ENCODE peak calls at places on chromosomes 1 and 21, in seven cellular contexts. One of them, this sample, is unnamed.

GRCh38 chr1:117540532-117540931 is 65.3 kb upstream of the TENT5C start:
- DNase-seq in gastrocnemius medialis: no peak
- DNase-seq in sigmoid colon: no peak
- DNase-seq in bronchial epithelial cell: no peak
- DNase-seq in thoracic aorta: no peak
- DNase-seq in psoas muscle: no peak
- DNase-seq in body of pancreas: no peak
- DNase-seq in this sample: no peak

GRCh38 chr1:63323866-63324778 is 1.8 kb downstream of the FOXD3 start:
- DNase-seq in bronchial epithelial cell: no peak
- DNase-seq in thoracic aorta: no peak
- DNase-seq in gastrocnemius medialis: no peak
- DNase-seq in psoas muscle: no peak
- DNase-seq in body of pancreas: no peak
- DNase-seq in sigmoid colon: no peak
- DNase-seq in this sample: no peak

GRCh38 chr1:6962390-6962955 is 177.2 kb downstream of the CAMTA1 start:
- DNase-seq in gastrocnemius medialis: no peak
- DNase-seq in body of pancreas: peak; percentile 22
- DNase-seq in bronchial epithelial cell: peak; percentile 50
- DNase-seq in psoas muscle: peak; percentile 49
- DNase-seq in sigmoid colon: peak; percentile 69
- DNase-seq in thoracic aorta: no peak
- DNase-seq in this sample: peak; percentile 48

GRCh38 chr1:65514083-65514482 is 93.6 kb downstream of the LEPR start:
- DNase-seq in body of pancreas: peak; percentile 4
- DNase-seq in bronchial epithelial cell: peak; percentile 71
- DNase-seq in sigmoid colon: no peak
- DNase-seq in thoracic aorta: no peak
- DNase-seq in psoas muscle: no peak
- DNase-seq in gastrocnemius medialis: peak; percentile 38
- DNase-seq in this sample: no peak

GRCh38 chr1:51070011-51070410 is 32.0 kb upstream of the C1orf185 start:
- DNase-seq in body of pancreas: no peak
- DNase-seq in thoracic aorta: no peak
- DNase-seq in gastrocnemius medialis: no peak
- DNase-seq in sigmoid colon: no peak
- DNase-seq in bronchial epithelial cell: no peak
- DNase-seq in psoas muscle: no peak
- DNase-seq in this sample: no peak

GRCh38 chr1:159933347-159933746 is 8.0 kb upstream of the TAGLN2 start:
- DNase-seq in psoas muscle: no peak
- DNase-seq in gastrocnemius medialis: no peak
- DNase-seq in bronchial epithelial cell: peak; percentile 88
- DNase-seq in body of pancreas: no peak
- DNase-seq in thoracic aorta: no peak
- DNase-seq in sigmoid colon: no peak
- DNase-seq in this sample: no peak

GRCh38 chr1:150548324-150548631 is 930 bp upstream of the ADAMTSL4 start:
- DNase-seq in body of pancreas: no peak
- DNase-seq in gastrocnemius medialis: no peak
- DNase-seq in thoracic aorta: no peak
- DNase-seq in psoas muscle: no peak
- DNase-seq in bronchial epithelial cell: no peak
- DNase-seq in sigmoid colon: no peak
- DNase-seq in this sample: no peak

GRCh38 chr1:165452336-165453130 is 7.6 kb upstream of the RXRG start:
- DNase-seq in thoracic aorta: no peak
- DNase-seq in body of pancreas: no peak
- DNase-seq in gastrocnemius medialis: no peak
- DNase-seq in bronchial epithelial cell: no peak
- DNase-seq in sigmoid colon: no peak
- DNase-seq in psoas muscle: no peak
- DNase-seq in this sample: no peak

GRCh38 chr1:42675467-42675866 is 6.8 kb upstream of the YBX1 start:
- DNase-seq in bronchial epithelial cell: peak; percentile 26
- DNase-seq in psoas muscle: no peak
- DNase-seq in gastrocnemius medialis: no peak
- DNase-seq in sigmoid colon: no peak
- DNase-seq in thoracic aorta: no peak
- DNase-seq in body of pancreas: no peak
- DNase-seq in this sample: no peak

GRCh38 chr1:168372857-168373520 is 92.3 kb downstream of the TBX19 start:
- DNase-seq in gastrocnemius medialis: no peak
- DNase-seq in psoas muscle: no peak
- DNase-seq in bronchial epithelial cell: no peak
- DNase-seq in body of pancreas: no peak
- DNase-seq in thoracic aorta: no peak
- DNase-seq in sigmoid colon: no peak
- DNase-seq in this sample: no peak

GRCh38 chr1:151756291-151756690 is 7.0 kb downstream of the MRPL9 start:
- DNase-seq in thoracic aorta: no peak
- DNase-seq in body of pancreas: no peak
- DNase-seq in bronchial epithelial cell: peak; percentile 65
- DNase-seq in psoas muscle: no peak
- DNase-seq in gastrocnemius medialis: no peak
- DNase-seq in sigmoid colon: no peak
- DNase-seq in this sample: no peak

GRCh38 chr1:240401721-240402120 is 210.2 kb downstream of the GREM2 start:
- DNase-seq in gastrocnemius medialis: no peak
- DNase-seq in psoas muscle: no peak
- DNase-seq in bronchial epithelial cell: peak; percentile 10
- DNase-seq in sigmoid colon: no peak
- DNase-seq in thoracic aorta: no peak
- DNase-seq in body of pancreas: no peak
- DNase-seq in this sample: no peak

GRCh38 chr1:158003409-158003805 is 10.0 kb downstream of the KIRREL1 start:
- DNase-seq in psoas muscle: no peak
- DNase-seq in thoracic aorta: no peak
- DNase-seq in gastrocnemius medialis: no peak
- DNase-seq in sigmoid colon: no peak
- DNase-seq in bronchial epithelial cell: no peak
- DNase-seq in body of pancreas: no peak
- DNase-seq in this sample: no peak

GRCh38 chr1:223140551-223140950 is 2.5 kb downstream of the TLR5 start:
- DNase-seq in psoas muscle: no peak
- DNase-seq in bronchial epithelial cell: no peak
- DNase-seq in sigmoid colon: peak; percentile 39
- DNase-seq in gastrocnemius medialis: no peak
- DNase-seq in body of pancreas: no peak
- DNase-seq in thoracic aorta: no peak
- DNase-seq in this sample: no peak

GRCh38 chr1:202159534-202160371 is 649 bp downstream of the PTPN7 start:
- DNase-seq in thoracic aorta: no peak
- DNase-seq in body of pancreas: no peak
- DNase-seq in psoas muscle: no peak
- DNase-seq in bronchial epithelial cell: no peak
- DNase-seq in sigmoid colon: no peak
- DNase-seq in gastrocnemius medialis: no peak
- DNase-seq in this sample: no peak

GRCh38 chr1:66947267-66947666 is 22.5 kb downstream of the MIER1 start:
- DNase-seq in sigmoid colon: no peak
- DNase-seq in gastrocnemius medialis: no peak
- DNase-seq in bronchial epithelial cell: no peak
- DNase-seq in thoracic aorta: no peak
- DNase-seq in psoas muscle: no peak
- DNase-seq in body of pancreas: no peak
- DNase-seq in this sample: no peak

GRCh38 chr1:19560480-19560879 is 75.1 kb upstream of the CAPZB start:
- DNase-seq in sigmoid colon: no peak
- DNase-seq in thoracic aorta: no peak
- DNase-seq in psoas muscle: no peak
- DNase-seq in body of pancreas: no peak
- DNase-seq in gastrocnemius medialis: no peak
- DNase-seq in bronchial epithelial cell: no peak
- DNase-seq in this sample: no peak

GRCh38 chr1:210123924-210124589 is 108.5 kb upstream of the SERTAD4 start:
- DNase-seq in gastrocnemius medialis: no peak
- DNase-seq in sigmoid colon: no peak
- DNase-seq in thoracic aorta: no peak
- DNase-seq in bronchial epithelial cell: peak; percentile 84
- DNase-seq in psoas muscle: no peak
- DNase-seq in body of pancreas: no peak
- DNase-seq in this sample: no peak

GRCh38 chr1:219810451-219810850 is 117.9 kb downstream of the SLC30A10 start:
- DNase-seq in sigmoid colon: no peak
- DNase-seq in bronchial epithelial cell: no peak
- DNase-seq in body of pancreas: no peak
- DNase-seq in thoracic aorta: no peak
- DNase-seq in psoas muscle: no peak
- DNase-seq in gastrocnemius medialis: no peak
- DNase-seq in this sample: no peak

GRCh38 chr1:118028267-118028666 is 98.7 kb downstream of the WDR3 start:
- DNase-seq in psoas muscle: no peak
- DNase-seq in body of pancreas: no peak
- DNase-seq in gastrocnemius medialis: no peak
- DNase-seq in thoracic aorta: no peak
- DNase-seq in sigmoid colon: no peak
- DNase-seq in bronchial epithelial cell: peak; percentile 67
- DNase-seq in this sample: no peak

GRCh38 chr1:171623651-171624331 is 1.7 kb downstream of the MYOCOS start:
- DNase-seq in psoas muscle: no peak
- DNase-seq in sigmoid colon: no peak
- DNase-seq in bronchial epithelial cell: no peak
- DNase-seq in thoracic aorta: no peak
- DNase-seq in gastrocnemius medialis: no peak
- DNase-seq in body of pancreas: no peak
- DNase-seq in this sample: no peak

GRCh38 chr1:229150518-229150917 is 120.4 kb upstream of the RAB4A start:
- DNase-seq in psoas muscle: no peak
- DNase-seq in bronchial epithelial cell: no peak
- DNase-seq in thoracic aorta: no peak
- DNase-seq in body of pancreas: no peak
- DNase-seq in sigmoid colon: no peak
- DNase-seq in gastrocnemius medialis: no peak
- DNase-seq in this sample: no peak

GRCh38 chr1:205961970-205962820 is 18.9 kb upstream of the SLC26A9 start:
- DNase-seq in body of pancreas: peak; percentile 27
- DNase-seq in bronchial epithelial cell: peak; percentile 43
- DNase-seq in sigmoid colon: no peak
- DNase-seq in gastrocnemius medialis: peak; percentile 18
- DNase-seq in psoas muscle: no peak
- DNase-seq in thoracic aorta: no peak
- DNase-seq in this sample: no peak

GRCh38 chr1:219782311-219782710 is 146.0 kb downstream of the SLC30A10 start:
- DNase-seq in gastrocnemius medialis: no peak
- DNase-seq in bronchial epithelial cell: no peak
- DNase-seq in body of pancreas: no peak
- DNase-seq in sigmoid colon: no peak
- DNase-seq in psoas muscle: no peak
- DNase-seq in thoracic aorta: no peak
- DNase-seq in this sample: no peak

GRCh38 chr21:35172231-35172630 is 123.1 kb upstream of the RUNX1 start:
- DNase-seq in psoas muscle: no peak
- DNase-seq in sigmoid colon: no peak
- DNase-seq in body of pancreas: no peak
- DNase-seq in gastrocnemius medialis: no peak
- DNase-seq in bronchial epithelial cell: no peak
- DNase-seq in thoracic aorta: no peak
- DNase-seq in this sample: no peak

GRCh38 chr1:228416217-228416971 is at the start of gene TRIM17:
- DNase-seq in psoas muscle: no peak
- DNase-seq in thoracic aorta: no peak
- DNase-seq in bronchial epithelial cell: no peak
- DNase-seq in gastrocnemius medialis: no peak
- DNase-seq in sigmoid colon: no peak
- DNase-seq in body of pancreas: peak; percentile 41
- DNase-seq in this sample: no peak

GRCh38 chr1:161068306-161069200 is 1.1 kb downstream of the ARHGAP30 start:
- DNase-seq in bronchial epithelial cell: peak; percentile 63
- DNase-seq in psoas muscle: peak; percentile 61
- DNase-seq in gastrocnemius medialis: peak; percentile 37
- DNase-seq in sigmoid colon: peak; percentile 80
- DNase-seq in body of pancreas: peak; percentile 78
- DNase-seq in thoracic aorta: no peak
- DNase-seq in this sample: no peak
- H3K4me3 ChIP-seq in bronchial epithelial cell: no peak overlapping the region
- H3K4me3 ChIP-seq in psoas muscle: peak overlapping the region; percentile 49
- H3K4me3 ChIP-seq in gastrocnemius medialis: no peak overlapping the region
- H3K4me3 ChIP-seq in sigmoid colon: peak overlapping the region; percentile 42
- H3K4me3 ChIP-seq in body of pancreas: no peak overlapping the region
- H3K4me3 ChIP-seq in thoracic aorta: peak overlapping the region; percentile 63
- H3K4me3 ChIP-seq in this sample: no peak overlapping the region

DNA sequence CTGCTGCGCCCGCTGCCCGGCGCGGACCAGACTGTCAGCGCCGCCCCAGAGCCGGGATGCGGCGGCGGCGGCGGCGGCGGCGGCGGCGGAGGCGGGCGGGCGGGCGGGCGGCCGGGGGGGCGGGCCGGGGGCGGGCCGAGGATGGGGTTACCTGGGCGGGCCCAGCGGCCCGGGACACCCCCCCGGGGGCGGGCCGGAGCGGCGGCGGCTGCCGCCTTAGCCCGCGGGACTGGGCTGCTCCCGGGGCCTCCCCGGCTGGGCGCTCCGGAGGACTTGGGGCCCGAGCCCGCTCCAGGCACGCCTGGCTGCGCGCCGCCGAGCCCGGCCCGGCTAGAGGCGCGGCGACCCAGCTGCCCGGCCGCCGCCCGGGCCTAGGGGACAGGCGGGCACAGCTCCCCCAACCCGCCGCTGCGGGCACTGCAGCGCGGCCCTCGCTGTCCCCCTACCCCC is at the start of gene WNT4:
- DNase-seq in thoracic aorta: no peak
- DNase-seq in gastrocnemius medialis: no peak
- DNase-seq in psoas muscle: peak; percentile 38
- DNase-seq in bronchial epithelial cell: no peak
- DNase-seq in sigmoid colon: no peak
- DNase-seq in body of pancreas: peak; percentile 56
- DNase-seq in this sample: peak; percentile 54
- H3K27me3 ChIP-seq in thoracic aorta: no peaks in the 10 kb centered on the region
- H3K27me3 ChIP-seq in gastrocnemius medialis: no peaks in the 10 kb centered on the region
- H3K27me3 ChIP-seq in psoas muscle: no peaks in the 10 kb centered on the region
- H3K27me3 ChIP-seq in bronchial epithelial cell: peaks cover 2% of the 10 kb centered on the region
- H3K27me3 ChIP-seq in sigmoid colon: peaks cover 11% of the 10 kb centered on the region
- H3K27me3 ChIP-seq in body of pancreas: no peaks in the 10 kb centered on the region
- H3K27me3 ChIP-seq in this sample: no peaks in the 10 kb centered on the region

GRCh38 chr1:162276493-162276892 is 100.2 kb downstream of the SPATA46 start:
- DNase-seq in body of pancreas: no peak
- DNase-seq in sigmoid colon: no peak
- DNase-seq in thoracic aorta: no peak
- DNase-seq in gastrocnemius medialis: no peak
- DNase-seq in bronchial epithelial cell: peak; percentile 35
- DNase-seq in psoas muscle: no peak
- DNase-seq in this sample: no peak
- TF ChIP-seq CTCF in body of pancreas: no peak
- TF ChIP-seq CTCF in sigmoid colon: no peak
- TF ChIP-seq CTCF in thoracic aorta: no peak
- TF ChIP-seq CTCF in gastrocnemius medialis: no peak
- TF ChIP-seq CTCF in bronchial epithelial cell: peak; percentile 17
- TF ChIP-seq CTCF in psoas muscle: peak; percentile 36
- TF ChIP-seq CTCF in this sample: peak; percentile 30

GRCh38 chr21:15729674-15730483 is at the start of gene USP25:
- DNase-seq in body of pancreas: peak; percentile 93
- DNase-seq in gastrocnemius medialis: peak; percentile 91
- DNase-seq in psoas muscle: peak; percentile 93
- DNase-seq in sigmoid colon: peak; percentile 96
- DNase-seq in bronchial epithelial cell: peak; percentile 49
- DNase-seq in thoracic aorta: peak; percentile 57
- DNase-seq in this sample: peak; percentile 91
- H3K4me3 ChIP-seq in body of pancreas: peak within 1 kb of the TSS; percentile 92
- H3K4me3 ChIP-seq in gastrocnemius medialis: peak within 1 kb of the TSS; percentile 60
- H3K4me3 ChIP-seq in psoas muscle: peak within 1 kb of the TSS; percentile 93
- H3K4me3 ChIP-seq in sigmoid colon: peak within 1 kb of the TSS; percentile 85
- H3K4me3 ChIP-seq in bronchial epithelial cell: peak within 1 kb of the TSS; percentile 88
- H3K4me3 ChIP-seq in thoracic aorta: peak within 1 kb of the TSS; percentile 96
- H3K4me3 ChIP-seq in this sample: peak within 1 kb of the TSS; percentile 49

This sample was measured in uterus.